ENCODE peak calls at places on chromosomes 11 and 22, in five cellular contexts. N is epithelial cell of esophagus, G is RWPE1, H is lower leg skin, I is NB4. O is an unnamed sample.

GRCh38 chr11:14617241-14618027 is 26.2 kb upstream of the PDE3B start:
- DNase-seq in N (peak), H (no peak), G (no peak), I (no peak), O (peak)

GRCh38 chr22:40058265-40058664 is 63.5 kb downstream of the FAM83F start:
- DNase-seq in I (no peak), H (no peak), N (no peak), G (no peak), O (no peak)

GRCh38 chr11:77182542-77183420 is 54.7 kb downstream of the MYO7A start:
- DNase-seq in G (no peak), I (no peak), N (no peak), H (no peak), O (no peak)

GRCh38 chr11:132187814-132188213 is 817.4 kb downstream of the NTM start:
- DNase-seq in I (no peak), G (no peak), H (no peak), N (peak), O (no peak)

GRCh38 chr11:38182126-38182907 is 1584.3 kb upstream of the RAG2 start:
- DNase-seq in H (no peak), G (no peak), I (no peak), N (no peak), O (no peak)

GRCh38 chr11:10483584-10483983 is 28.5 kb downstream of the AMPD3 start:
- DNase-seq in G (no peak), N (no peak), H (peak), I (no peak), O (no peak)

GRCh38 chr11:69106124-69106811 is 49.5 kb upstream of the SMIM38 start:
- DNase-seq in G (no peak), H (no peak), I (no peak), N (no peak), O (no peak)

GRCh38 chr22:29268511-29269229 is 602 bp downstream of the EWSR1 start:
- DNase-seq in I (peak), G (peak), H (peak), N (peak), O (peak)

GRCh38 chr22:31118046-31118820 is 4.5 kb upstream of the INPP5J start:
- DNase-seq in I (no peak), G (no peak), H (no peak), N (no peak), O (no peak)

DNA sequence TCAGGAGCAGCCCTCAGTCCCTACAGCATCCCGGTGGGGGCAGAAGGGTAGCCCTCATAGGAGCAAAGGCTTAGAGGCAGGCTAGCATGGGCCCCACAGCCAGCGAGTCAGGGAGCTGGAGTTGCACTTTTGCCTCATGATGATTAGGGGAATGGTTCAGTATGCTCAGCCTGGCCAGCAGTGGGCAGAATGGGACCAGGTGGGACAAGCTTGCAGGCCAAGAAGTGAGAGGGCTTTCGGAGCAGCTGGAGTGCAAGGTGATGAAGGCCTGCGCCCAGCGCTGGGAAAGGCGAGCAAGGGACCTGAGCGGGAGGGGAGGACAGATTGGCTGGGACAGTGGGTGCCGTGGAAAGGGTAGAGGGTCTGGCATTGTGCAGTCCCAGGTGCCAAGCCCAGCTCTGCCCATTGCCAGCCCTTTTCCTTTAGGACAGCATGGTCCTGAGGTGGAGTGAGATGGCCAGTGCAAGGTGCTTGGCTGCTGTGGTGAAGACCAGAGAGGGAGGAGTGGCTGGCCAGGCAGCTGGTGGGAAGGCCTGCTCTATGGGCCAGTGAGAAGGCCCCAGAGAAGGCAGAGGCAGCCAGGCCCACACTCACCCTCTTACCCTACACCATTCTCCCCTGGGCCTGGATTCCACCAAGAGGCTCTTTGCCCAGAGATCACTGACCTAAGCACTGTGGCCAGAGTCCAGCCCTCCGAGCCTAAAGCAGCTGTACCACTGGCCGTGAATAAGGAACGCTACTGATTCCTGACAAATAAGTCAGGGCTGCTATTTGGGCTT is 47.9 kb upstream of the SUSD2 start:
- DNase-seq in H (no peak), I (peak), G (no peak), N (no peak), O (no peak)
- TF ChIP-seq CTCF in H (no peak), I (peak), G (no peak), N (peak), O (no peak)

GRCh38 chr11:125552927-125553326 is 16.4 kb upstream of the EI24 start:
- DNase-seq in I (no peak), G (no peak), H (no peak), N (no peak), O (no peak)

GRCh38 chr11:125550780-125551179 is 18.5 kb upstream of the EI24 start:
- DNase-seq in I (no peak), H (no peak), G (no peak), N (no peak), O (no peak)

GRCh38 chr11:125553357-125553756 is 15.9 kb upstream of the EI24 start:
- DNase-seq in G (no peak), H (no peak), N (no peak), I (no peak), O (no peak)

GRCh38 chr11:125551835-125552342 is 17.4 kb upstream of the EI24 start:
- DNase-seq in N (no peak), G (no peak), I (no peak), H (no peak), O (no peak)

GRCh38 chr11:125554038-125554437 is 15.2 kb upstream of the EI24 start:
- DNase-seq in H (no peak), I (no peak), G (no peak), N (no peak), O (no peak)
- TF ChIP-seq CTCF in H (no peak), I (no peak), G (no peak), N (no peak), O (no peak)

DNA sequence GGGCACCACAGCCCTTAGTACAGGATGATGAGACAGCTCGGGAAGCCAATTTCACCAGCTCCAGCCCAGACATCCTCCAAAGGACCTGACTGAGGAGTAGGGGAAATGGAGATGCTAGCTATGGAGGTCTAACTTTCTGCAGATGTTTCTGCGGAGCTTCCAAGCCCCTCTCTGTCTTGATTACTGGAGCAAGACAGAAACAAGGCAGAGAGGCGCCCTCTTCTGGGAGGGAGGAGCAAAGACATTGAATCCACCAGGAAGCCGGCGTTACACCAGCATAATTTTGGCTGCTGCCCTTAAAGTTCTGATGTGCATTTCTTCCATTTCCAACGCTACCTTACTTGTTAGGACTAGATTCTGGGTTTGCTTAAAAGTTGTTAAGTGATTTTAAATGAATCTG is 107.3 kb upstream of the HSD17B12 start:
- DNase-seq in H (no peak), I (peak), G (no peak), N (peak), O (peak)
- TF ChIP-seq CTCF in H (no peak), I (peak), G (peak), N (peak), O (peak)

DNA sequence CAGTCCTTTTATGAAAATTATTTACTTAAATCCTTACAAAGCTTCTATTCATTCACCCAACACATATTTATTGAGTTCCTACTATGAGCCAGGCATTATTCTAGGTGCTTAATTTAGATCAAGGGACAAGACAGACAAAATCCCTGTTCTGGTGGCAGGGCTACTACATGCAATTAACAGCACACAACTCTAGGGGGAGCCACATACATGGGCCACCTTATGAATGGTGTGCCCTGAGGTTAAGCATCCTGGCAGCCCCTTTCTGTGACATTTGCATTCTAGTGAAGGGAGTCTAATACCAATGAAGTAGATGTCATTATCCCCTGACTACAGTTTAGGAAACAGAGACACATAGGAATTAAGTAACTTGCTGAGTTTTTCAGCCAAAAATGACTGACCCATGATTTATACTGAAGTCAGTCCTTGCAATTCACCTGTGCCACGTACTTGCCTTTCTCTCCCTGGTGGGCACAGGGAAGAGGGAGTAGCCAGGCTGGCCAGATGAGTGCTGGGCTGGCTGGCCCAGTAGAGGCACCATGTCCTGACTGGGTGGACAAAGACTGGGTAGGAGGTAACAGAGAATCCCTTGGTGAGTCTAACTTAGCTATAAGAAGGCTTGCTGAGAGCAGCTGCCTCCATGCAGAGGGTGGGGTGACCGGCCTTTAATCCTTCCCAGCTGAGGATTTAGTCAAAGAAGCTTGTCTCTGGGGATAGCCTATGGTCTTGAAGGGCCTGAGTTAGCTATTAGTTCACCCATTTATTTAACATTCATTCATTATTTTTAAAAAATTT is 52.0 kb upstream of the ELF5 start:
- DNase-seq in I (peak), N (peak), H (no peak), G (no peak), O (peak)
- TF ChIP-seq CTCF in I (peak), N (peak), H (no peak), G (peak), O (peak)

GRCh38 chr11:66842896-66843775 is at the start of gene RCE1:
- DNase-seq in I (peak), H (peak), G (peak), N (peak), O (peak)
- TF ChIP-seq CTCF in I (no peak), H (no peak), G (no peak), N (no peak), O (no peak)

GRCh38 chr11:70270877-70271634 is 566 bp downstream of the PPFIA1 start:
- DNase-seq in H (peak), I (peak), N (peak), G (peak), O (peak)
- TF ChIP-seq CTCF in H (no peak), I (no peak), N (no peak), G (no peak), O (no peak)

GRCh38 chr11:17538731-17539130 is 5.5 kb downstream of the USH1C start:
- DNase-seq in H (no peak), N (no peak), G (no peak), I (no peak), O (no peak)
- TF ChIP-seq CTCF in H (no peak), N (no peak), G (no peak), I (no peak), O (no peak)

GRCh38 chr11:65983589-65983987 is 18.4 kb downstream of the EIF1AD start:
- DNase-seq in I (no peak), H (no peak), G (no peak), N (no peak), O (no peak)

GRCh38 chr11:65982824-65983588 is 19.0 kb downstream of the EIF1AD start:
- DNase-seq in N (no peak), G (no peak), H (no peak), I (no peak), O (no peak)

GRCh38 chr11:65981101-65981740 is 19.7 kb downstream of the SART1 start:
- DNase-seq in G (no peak), H (no peak), I (no peak), N (no peak), O (no peak)

GRCh38 chr11:65979261-65979759 is 17.8 kb downstream of the SART1 start:
- DNase-seq in H (no peak), I (no peak), N (no peak), G (no peak), O (no peak)

DNA sequence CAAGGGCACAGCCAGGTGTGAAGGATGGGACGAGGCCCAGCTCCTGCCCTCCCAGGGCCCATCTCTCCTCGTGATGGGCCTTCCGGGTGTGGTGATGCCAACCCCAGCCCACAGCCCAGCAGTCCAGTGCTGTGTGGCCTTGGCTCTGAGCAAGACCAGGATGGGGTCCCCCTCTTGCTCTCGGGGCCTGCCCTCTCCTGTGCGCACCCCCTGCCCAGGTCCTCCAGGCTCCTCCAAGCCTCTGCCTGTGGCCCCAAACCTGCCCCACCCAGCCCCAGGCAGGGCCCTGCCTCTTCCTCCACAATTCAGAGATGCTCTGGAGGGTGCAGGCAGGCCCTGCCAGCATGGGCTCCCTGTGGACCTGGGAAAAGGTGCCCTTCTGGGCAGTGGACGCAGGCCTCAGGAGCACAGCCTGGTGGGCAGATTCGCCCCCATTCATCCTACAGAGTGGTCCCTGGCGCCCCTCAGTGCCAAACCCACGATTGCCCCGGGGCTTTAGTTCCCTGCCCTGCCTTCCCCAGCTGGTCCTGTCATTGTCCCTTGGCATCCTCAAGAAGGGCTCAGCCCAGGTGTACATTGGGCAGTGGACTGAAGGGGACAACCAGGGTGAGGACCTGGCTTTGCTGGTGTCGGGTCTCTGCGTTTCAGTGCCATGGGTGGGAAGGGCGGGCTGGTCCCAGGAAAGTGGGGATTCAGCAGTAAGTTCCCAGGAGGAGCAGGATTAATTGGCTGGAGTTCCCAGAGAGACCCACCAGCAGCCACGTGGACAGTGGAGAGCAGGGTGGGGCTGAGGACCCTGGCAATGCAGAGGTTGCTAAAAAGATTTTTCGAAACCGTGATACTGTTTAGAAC is 19.8 kb downstream of the EIF1AD start:
- DNase-seq in I (no peak), H (no peak), G (no peak), N (no peak), O (no peak)
- TF ChIP-seq CTCF in I (no peak), H (no peak), G (no peak), N (no peak), O (no peak)

GRCh38 chr11:133832096-133833081 is 12.9 kb downstream of the SPATA19 start:
- DNase-seq in H (peak), I (no peak), G (no peak), N (no peak), O (no peak)
- TF ChIP-seq CTCF in H (no peak), I (no peak), G (no peak), N (no peak), O (no peak)

O was measured in MCF 10A.